ENCODE peak calls at places on chromosome 5, in four cellular contexts. W is heart right ventricle, V is Peyer's patch, I is cardiac muscle cell. O is an unnamed sample. For H3K9me3, the result is how much of the 10 kb centered on the place peaks cover.

GRCh38 chr5:87997662-87998061 is 271.0 kb downstream of the TMEM161B start:
- DNase-seq in W (no peak), V (no peak), I (no peak), O (no peak)

GRCh38 chr5:2902742-2903297 is 151.3 kb upstream of the IRX2 start:
- DNase-seq in V (no peak), W (no peak), I (no peak), O (no peak)

GRCh38 chr5:75461679-75462078 is 49.8 kb downstream of the CERT1 start:
- DNase-seq in W (no peak), V (no peak), I (no peak), O (no peak)

GRCh38 chr5:176162206-176162605 is 76.0 kb upstream of the SIMC1 start:
- DNase-seq in V (no peak), I (no peak), W (no peak), O (no peak)

GRCh38 chr5:168114444-168115017 is 176.9 kb upstream of the WWC1 start:
- DNase-seq in I (peak), W (peak), V (peak), O (no peak)

GRCh38 chr5:164053123-164053522 is 547.7 kb downstream of the MAT2B start:
- DNase-seq in W (no peak), I (no peak), V (no peak), O (no peak)

GRCh38 chr5:154274828-154275185 is 84.3 kb downstream of the GALNT10 start:
- DNase-seq in I (no peak), W (no peak), V (no peak), O (no peak)

GRCh38 chr5:144385597-144385996 is 214.9 kb downstream of the KCTD16 start:
- DNase-seq in I (no peak), W (no peak), V (no peak), O (no peak)

GRCh38 chr5:158223054-158223453 is 364.1 kb upstream of the CLINT1 start:
- DNase-seq in V (no peak), W (no peak), I (no peak), O (no peak)

GRCh38 chr5:34891981-34892380 is 23.3 kb downstream of the RAD1 start:
- DNase-seq in I (no peak), V (no peak), W (peak), O (no peak)

GRCh38 chr5:85320495-85320894 is 935.8 kb upstream of the EDIL3 start:
- DNase-seq in V (no peak), W (no peak), I (no peak), O (no peak)

GRCh38 chr5:58294598-58295298 is 165.1 kb downstream of the PLK2 start:
- DNase-seq in I (no peak), W (no peak), V (no peak), O (no peak)

GRCh38 chr5:67998709-67999251 is 216.8 kb upstream of the PIK3R1 start:
- DNase-seq in V (peak), I (peak), W (peak), O (no peak)

GRCh38 chr5:175842947-175843793 is 28.2 kb upstream of the CPLX2 start:
- DNase-seq in V (no peak), W (no peak), I (no peak), O (no peak)

GRCh38 chr5:39586185-39586584 is 161.4 kb upstream of the DAB2 start:
- DNase-seq in I (no peak), V (no peak), W (no peak), O (no peak)

GRCh38 chr5:108028883-108029282 is 353.0 kb downstream of the FBXL17 start:
- DNase-seq in V (no peak), I (no peak), W (no peak), O (no peak)

GRCh38 chr5:128284236-128284635 is 200.7 kb downstream of the SLC12A2 start:
- DNase-seq in V (no peak), W (no peak), I (no peak), O (no peak)

GRCh38 chr5:145161384-145161783 is 673.8 kb downstream of the PRELID2 start:
- DNase-seq in I (no peak), V (no peak), W (no peak), O (no peak)

GRCh38 chr5:144941-145340 is 46.4 kb upstream of the LRRC14B start:
- DNase-seq in I (no peak), W (no peak), V (no peak), O (no peak)
- H3K9me3 ChIP-seq in I (under half), W (under half), V (under half), O (under half)

DNA sequence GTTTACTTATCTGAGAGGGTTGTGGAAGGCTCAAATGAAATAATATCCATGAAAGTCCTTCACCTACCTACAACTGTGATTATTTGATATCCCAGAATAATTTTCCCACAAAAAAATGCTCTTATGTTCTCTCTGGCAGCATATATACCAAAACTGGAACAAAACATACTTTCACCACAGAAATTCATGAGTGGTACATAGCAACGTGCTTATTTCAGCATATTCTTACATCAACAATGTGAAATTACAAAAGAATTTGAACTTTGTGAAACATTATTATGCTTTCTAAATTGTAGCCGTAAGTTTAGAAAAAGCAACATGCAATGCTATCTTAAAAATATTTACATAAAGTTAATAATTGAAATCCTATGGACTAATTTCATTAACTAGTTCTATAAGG is 137.1 kb downstream of the GABRB2 start:
- DNase-seq in W (no peak), I (no peak), V (no peak), O (no peak)
- H3K9me3 ChIP-seq in W (under half), I (under half), V (under half), O (under half)

GRCh38 chr5:179121667-179122111 is 61.5 kb downstream of the ZNF354C start:
- DNase-seq in I (no peak), V (no peak), W (no peak), O (no peak)
- H3K9me3 ChIP-seq in I (under half), V (under half), W (under half), O (under half)

DNA sequence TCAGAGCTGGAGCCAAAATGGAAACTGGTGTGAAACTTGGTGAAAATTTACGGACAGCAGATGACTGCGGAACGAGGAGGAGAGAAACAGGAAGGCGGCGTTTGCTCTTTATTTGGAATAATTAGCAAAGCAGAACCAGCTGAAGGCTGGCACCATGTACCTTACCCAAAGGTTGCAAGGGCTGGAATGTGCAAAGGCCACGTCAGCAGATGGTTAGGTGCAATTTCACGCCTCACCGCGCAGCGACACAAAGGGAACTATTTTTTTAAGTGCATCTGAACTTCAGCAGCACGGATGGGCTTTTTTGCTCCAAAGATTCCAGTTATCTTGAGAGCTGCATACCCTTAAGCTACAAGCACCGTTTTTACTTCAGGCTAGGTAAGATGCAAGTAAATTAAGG is 127.3 kb downstream of the COL23A1 start:
- DNase-seq in I (no peak), W (no peak), V (no peak), O (no peak)
- H3K9me3 ChIP-seq in I (under half), W (under half), V (under half), O (under half)

O was measured in T-helper 17 cell.